ENCODE peak calls at places on chromosomes 6 and 20, in nine cellular contexts. D is right lobe of liver, A is esophagus muscularis mucosa, R is K562, K is IMR-90, E is heart left ventricle, Z is esophagus squamous epithelium, L is stomach, C is Peyer's patch. Y is an unnamed sample.

GRCh38 chr6:163133017-163133416 is 281.5 kb upstream of the QKI start:
- DNase-seq in D (no peak), A (no peak), R (peak; percentile 39), K (no peak), E (no peak), Z (no peak), L (no peak), C (no peak), Y (no peak)

GRCh38 chr6:56951049-56951816 is 3.7 kb upstream of the BEND6 start:
- DNase-seq in D (no peak), A (no peak), R (no peak), K (no peak), E (no peak), Z (no peak), L (no peak), C (no peak), Y (no peak)

GRCh38 chr6:11011787-11012234 is 32.3 kb downstream of the ELOVL2 start:
- DNase-seq in D (peak; percentile 65), A (no peak), R (peak; percentile 22), K (no peak), E (no peak), Z (no peak), L (peak; percentile 40), C (no peak), Y (no peak)

GRCh38 chr20:34829191-34829590 is 3.7 kb upstream of the NCOA6 start:
- DNase-seq in D (no peak), A (peak; percentile 37), R (peak; percentile 33), K (no peak), E (no peak), Z (no peak), L (no peak), C (no peak), Y (no peak)

GRCh38 chr6:41685641-41686380 is 47.5 kb downstream of the MDFI start:
- DNase-seq in D (no peak), A (no peak), R (no peak), K (no peak), E (no peak), Z (no peak), L (no peak), C (no peak), Y (no peak)

GRCh38 chr6:43113431-43114260 is 37.5 kb downstream of the PTK7 start:
- DNase-seq in D (no peak), A (no peak), R (no peak), K (no peak), E (no peak), Z (no peak), L (no peak), C (no peak), Y (no peak)

GRCh38 chr6:7865811-7866210 is 44.8 kb downstream of the TXNDC5 start:
- DNase-seq in D (no peak), A (no peak), R (no peak), K (no peak), E (no peak), Z (no peak), L (no peak), C (no peak), Y (no peak)

GRCh38 chr6:6631526-6632276 is 43.2 kb downstream of the LY86 start:
- DNase-seq in D (no peak), A (no peak), R (no peak), K (no peak), E (no peak), Z (no peak), L (no peak), C (no peak), Y (no peak)

GRCh38 chr6:160348552-160349441 is 619 bp downstream of the SLC22A3 start:
- DNase-seq in D (peak; percentile 81), A (no peak), R (no peak), K (no peak), E (peak; percentile 27), Z (no peak), L (peak; percentile 53), C (no peak), Y (no peak)

GRCh38 chr6:21595265-21595950 is 1.9 kb downstream of the SOX4 start:
- DNase-seq in D (peak; percentile 65), A (no peak), R (no peak), K (no peak), E (peak; percentile 37), Z (no peak), L (peak; percentile 56), C (no peak), Y (peak; percentile 48)

GRCh38 chr6:133463789-133464188 is 222.6 kb downstream of the EYA4 start:
- DNase-seq in D (no peak), A (no peak), R (no peak), K (no peak), E (no peak), Z (no peak), L (no peak), C (no peak), Y (no peak)

GRCh38 chr20:57468523-57469417 is 56.2 kb downstream of the CTCFL start:
- DNase-seq in D (peak; percentile 15), A (no peak), R (no peak), K (no peak), E (no peak), Z (no peak), L (no peak), C (no peak), Y (no peak)

GRCh38 chr6:121868191-121868590 is 432.7 kb downstream of the GJA1 start:
- DNase-seq in D (no peak), A (no peak), R (no peak), K (peak; percentile 44), E (no peak), Z (no peak), L (no peak), C (no peak), Y (no peak)

GRCh38 chr6:132919028-132919427 is 104.7 kb downstream of the RPS12 start:
- DNase-seq in D (no peak), A (no peak), R (no peak), K (peak; percentile 36), E (no peak), Z (no peak), L (no peak), C (no peak), Y (no peak)

GRCh38 chr6:46891396-46891795 is 30.3 kb downstream of the ADGRF5 start:
- DNase-seq in D (no peak), A (no peak), R (no peak), K (no peak), E (no peak), Z (no peak), L (no peak), C (no peak), Y (no peak)

GRCh38 chr6:11317885-11318771 is 85.7 kb upstream of the NEDD9 start:
- DNase-seq in D (no peak), A (peak; percentile 89), R (no peak), K (peak; percentile 98), E (peak; percentile 73), Z (no peak), L (peak; percentile 64), C (no peak), Y (peak; percentile 89)

GRCh38 chr6:44733868-44734267 is 346.4 kb downstream of the CDC5L start:
- DNase-seq in D (no peak), A (peak; percentile 91), R (no peak), K (no peak), E (peak; percentile 75), Z (no peak), L (no peak), C (no peak), Y (no peak)

GRCh38 chr6:111462770-111463391 is 20.1 kb downstream of the REV3L start:
- DNase-seq in D (no peak), A (no peak), R (no peak), K (peak; percentile 88), E (no peak), Z (no peak), L (no peak), C (no peak), Y (no peak)

GRCh38 chr20:64027981-64028685 is 7.8 kb upstream of the C20orf204 start:
- DNase-seq in D (no peak), A (no peak), R (no peak), K (no peak), E (no peak), Z (no peak), L (no peak), C (no peak), Y (no peak)

GRCh38 chr6:35468181-35468979 is at the start of gene RPL10A:
- DNase-seq in D (peak; percentile 96), A (peak; percentile 99), R (peak; percentile 95), K (peak; percentile 96), E (peak; percentile 97), Z (peak; percentile 67), L (peak; percentile 97), C (peak; percentile 94), Y (peak; percentile 95)
- TF ChIP-seq POLR2A in D (peak; percentile 90), A (peak; percentile 96), R (peak; percentile 100), K (peak; percentile 99), E (peak; percentile 92), Z (peak; percentile 92), L (no peak), C (peak; percentile 85), Y (peak; percentile 78)

GRCh38 chr6:152206072-152206818 is 398.8 kb downstream of the ESR1 start:
- DNase-seq in D (peak; percentile 52), A (no peak), R (peak; percentile 20), K (peak; percentile 8), E (no peak), Z (no peak), L (peak; percentile 29), C (no peak), Y (no peak)

GRCh38 chr6:152204584-152204983 is 397.1 kb downstream of the ESR1 start:
- DNase-seq in D (no peak), A (no peak), R (no peak), K (no peak), E (no peak), Z (no peak), L (no peak), C (no peak), Y (no peak)

GRCh38 chr6:152207915-152208714 is 400.6 kb downstream of the ESR1 start:
- DNase-seq in D (no peak), A (no peak), R (no peak), K (no peak), E (no peak), Z (no peak), L (no peak), C (no peak), Y (no peak)

GRCh38 chr6:152212437-152212836 is 405.0 kb downstream of the ESR1 start:
- DNase-seq in D (no peak), A (no peak), R (no peak), K (no peak), E (no peak), Z (no peak), L (no peak), C (no peak), Y (no peak)

GRCh38 chr6:152209211-152209610 is 401.7 kb downstream of the ESR1 start:
- DNase-seq in D (no peak), A (no peak), R (no peak), K (no peak), E (no peak), Z (no peak), L (no peak), C (no peak), Y (no peak)
- H3K36me3 ChIP-seq in D (no peaks in the 10 kb centered on the region), A (peaks cover 34% of the 10 kb centered on the region), R (no peaks in the 10 kb centered on the region), K (peaks cover 31% of the 10 kb centered on the region), E (no peaks in the 10 kb centered on the region), Z (peaks cover 52% of the 10 kb centered on the region), L (peaks cover 34% of the 10 kb centered on the region), C (peaks cover 52% of the 10 kb centered on the region), Y (peaks cover 16% of the 10 kb centered on the region)

GRCh38 chr6:32968770-32969684 is 633 bp downstream of the BRD2 start:
- DNase-seq in D (peak; percentile 79), A (peak; percentile 93), R (peak; percentile 90), K (peak; percentile 77), E (peak; percentile 84), Z (no peak), L (peak; percentile 79), C (peak; percentile 72), Y (peak; percentile 73)
- TF ChIP-seq POLR2A in D (no peak), A (peak; percentile 34), R (peak; percentile 82), K (peak; percentile 31), E (no peak), Z (no peak), L (no peak), C (peak; percentile 27), Y (no peak)

GRCh38 chr20:1442304-1442703 is 24.3 kb downstream of the NSFL1C start:
- DNase-seq in D (no peak), A (no peak), R (no peak), K (no peak), E (no peak), Z (no peak), L (no peak), C (no peak), Y (no peak)
- H3K36me3 ChIP-seq in D (no peaks in the 10 kb centered on the region), A (peaks cover 51% of the 10 kb centered on the region), R (peaks cover 62% of the 10 kb centered on the region), K (peaks cover 48% of the 10 kb centered on the region), E (peaks cover 3% of the 10 kb centered on the region), Z (peaks cover 81% of the 10 kb centered on the region), L (peaks cover 53% of the 10 kb centered on the region), C (peaks cover 58% of the 10 kb centered on the region), Y (peaks cover 18% of the 10 kb centered on the region)